ENCODE peak calls at places on chromosomes 12 and 14, in ten cellular contexts. D, V, L, Y, P, A, M, K, S and Q are unnamed samples.

GRCh38 chr12:116918464-116918863 is 7.7 kb downstream of the FBXW8 start:
- DNase-seq in V (no peak), M (peak), Y (no peak), A (peak), P (no peak), D (no peak), L (no peak), S (no peak), K (no peak), Q (no peak)

GRCh38 chr12:24922109-24922508 is 26.8 kb downstream of the BCAT1 start:
- DNase-seq in A (no peak), Y (peak), D (no peak), M (no peak), V (no peak), L (no peak), K (no peak), S (no peak), P (no peak), Q (no peak)

GRCh38 chr14:68952544-68953535 is 26.3 kb downstream of the ACTN1 start:
- DNase-seq in V (peak), K (no peak), D (no peak), L (no peak), Y (no peak), A (no peak), S (no peak), P (no peak), M (no peak), Q (no peak)

GRCh38 chr12:82057770-82058169 is 298.6 kb upstream of the PPFIA2 start:
- DNase-seq in V (no peak), Y (no peak), M (no peak), L (no peak), A (no peak), D (no peak), S (peak), K (no peak), P (no peak), Q (no peak)

GRCh38 chr12:53751336-53752191 is at the start of gene CISTR:
- DNase-seq in S (no peak), D (peak), Y (no peak), P (no peak), M (peak), K (no peak), L (no peak), V (peak), A (peak), Q (no peak)

GRCh38 chr12:124713436-124714082 is 146.1 kb upstream of the NCOR2 start:
- DNase-seq in P (no peak), V (no peak), L (no peak), K (no peak), Y (peak), M (no peak), S (no peak), D (peak), A (no peak), Q (no peak)

GRCh38 chr12:124525455-124525854 is 42.0 kb downstream of the NCOR2 start:
- DNase-seq in D (no peak), M (no peak), V (no peak), Y (no peak), K (no peak), A (no peak), S (no peak), L (no peak), P (no peak), Q (no peak)

GRCh38 chr14:61602733-61603077 is 92.6 kb upstream of the HIF1A start:
- DNase-seq in P (no peak), D (no peak), A (no peak), K (no peak), L (no peak), M (no peak), V (no peak), Y (no peak), S (no peak), Q (no peak)

GRCh38 chr12:75209782-75210138 is at the start of gene KCNC2:
- DNase-seq in L (no peak), S (no peak), D (no peak), K (no peak), M (no peak), P (no peak), V (no peak), Y (no peak), A (no peak), Q (no peak)

GRCh38 chr14:91373591-91374245 is 43.9 kb downstream of the CCDC88C start:
- DNase-seq in A (no peak), Y (peak), V (no peak), D (no peak), K (no peak), P (no peak), M (no peak), L (no peak), S (no peak), Q (no peak)

GRCh38 chr14:91374287-91374880 is 43.2 kb downstream of the CCDC88C start:
- DNase-seq in P (no peak), D (no peak), Y (peak), S (no peak), V (no peak), M (no peak), L (no peak), K (no peak), A (no peak), Q (no peak)

GRCh38 chr14:91371011-91371989 is 46.3 kb downstream of the CCDC88C start:
- DNase-seq in P (no peak), M (no peak), V (no peak), D (no peak), K (no peak), Y (no peak), A (no peak), L (no peak), S (no peak), Q (no peak)

GRCh38 chr14:91371990-91372375 is 45.6 kb downstream of the CCDC88C start:
- DNase-seq in P (no peak), S (no peak), V (no peak), K (no peak), L (no peak), D (no peak), A (no peak), M (no peak), Y (no peak), Q (no peak)

DNA sequence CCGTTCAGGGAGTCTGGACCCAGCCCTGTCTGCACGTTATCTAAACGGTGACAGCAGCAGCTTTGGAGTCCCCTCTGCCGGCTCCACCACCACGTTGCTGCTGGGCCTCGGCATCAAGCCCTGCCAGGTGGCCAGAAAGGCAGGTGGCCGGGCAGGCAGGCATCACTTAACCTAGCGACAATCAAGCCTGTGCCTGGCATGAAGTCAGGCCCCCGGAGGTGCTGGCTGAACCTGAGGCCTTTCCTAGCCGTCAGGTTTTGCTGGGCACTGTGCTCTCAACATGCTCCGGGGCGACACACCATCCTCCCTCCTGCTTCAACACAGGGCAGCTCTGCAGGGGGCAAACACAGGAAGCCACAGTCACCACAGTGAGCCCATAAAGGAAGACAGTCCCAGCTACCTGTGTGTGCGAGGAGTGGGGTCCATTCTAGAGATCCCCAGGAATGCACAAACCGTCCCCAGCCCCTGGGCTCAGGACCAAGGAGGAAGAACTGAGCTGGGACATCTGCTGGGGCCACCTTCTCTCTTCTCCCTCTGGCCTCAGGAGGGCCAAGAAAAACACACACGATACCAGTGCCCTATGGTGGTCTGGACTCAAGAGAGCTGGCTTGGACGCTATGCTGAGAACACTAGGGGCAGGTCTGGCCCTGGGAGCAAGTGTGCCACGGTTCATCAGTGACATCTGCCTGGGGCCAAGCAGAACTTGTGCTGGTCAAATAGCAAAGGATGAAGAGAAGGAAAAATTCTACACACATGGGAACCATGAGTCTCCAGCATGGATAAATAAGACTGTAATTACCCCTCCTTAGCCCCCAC is 44.7 kb downstream of the CCDC88C start:
- DNase-seq in A (no peak), P (no peak), Y (peak), V (peak), K (no peak), M (no peak), D (no peak), S (no peak), L (no peak), Q (no peak)
- TF ChIP-seq CTCF in A (no peak), P (no peak), Y (no peak), V (no peak), K (no peak), M (no peak), D (no peak), S (no peak), L (no peak), Q (no peak)

GRCh38 chr14:96559571-96559970 is 57.4 kb downstream of the PAPOLA start:
- DNase-seq in V (no peak), S (no peak), A (no peak), K (no peak), D (no peak), M (no peak), Y (peak), L (no peak), P (no peak), Q (no peak)

DNA sequence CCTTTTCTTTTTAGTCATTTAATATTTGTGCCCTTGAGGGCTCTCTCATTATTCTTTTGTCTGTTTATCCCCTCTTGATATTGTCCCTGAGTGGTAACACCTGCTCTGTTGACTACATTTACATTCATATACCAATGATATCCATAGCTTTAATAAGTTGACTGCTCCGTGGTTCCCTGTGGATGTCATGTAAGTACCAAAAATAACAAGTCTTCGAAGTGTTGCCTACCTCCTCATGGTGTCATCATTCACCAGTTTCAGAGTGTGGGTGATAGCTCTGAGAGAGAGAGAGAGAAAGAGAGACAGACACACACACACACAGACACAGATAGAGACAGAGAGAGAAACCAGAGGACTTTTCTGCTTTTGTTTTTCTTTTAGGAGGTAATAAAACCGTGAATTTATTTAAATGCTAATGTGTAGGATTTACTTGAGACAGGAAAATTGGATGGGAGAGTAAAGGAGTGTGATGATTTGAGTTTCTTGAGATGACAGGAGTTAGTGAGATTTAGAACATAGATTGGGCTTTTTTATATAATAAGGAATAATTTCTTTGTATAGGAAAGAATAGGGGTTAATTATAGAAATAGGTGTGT is 52.2 kb downstream of the PAPOLA start:
- DNase-seq in P (no peak), M (no peak), S (no peak), Y (no peak), A (no peak), L (no peak), V (no peak), K (no peak), D (no peak), Q (no peak)
- TF ChIP-seq POLR2AphosphoS5 in P (no peak), M (no peak), S (no peak), Y (no peak), A (no peak), L (no peak), V (no peak), K (no peak), D (no peak), Q (no peak)

DNA sequence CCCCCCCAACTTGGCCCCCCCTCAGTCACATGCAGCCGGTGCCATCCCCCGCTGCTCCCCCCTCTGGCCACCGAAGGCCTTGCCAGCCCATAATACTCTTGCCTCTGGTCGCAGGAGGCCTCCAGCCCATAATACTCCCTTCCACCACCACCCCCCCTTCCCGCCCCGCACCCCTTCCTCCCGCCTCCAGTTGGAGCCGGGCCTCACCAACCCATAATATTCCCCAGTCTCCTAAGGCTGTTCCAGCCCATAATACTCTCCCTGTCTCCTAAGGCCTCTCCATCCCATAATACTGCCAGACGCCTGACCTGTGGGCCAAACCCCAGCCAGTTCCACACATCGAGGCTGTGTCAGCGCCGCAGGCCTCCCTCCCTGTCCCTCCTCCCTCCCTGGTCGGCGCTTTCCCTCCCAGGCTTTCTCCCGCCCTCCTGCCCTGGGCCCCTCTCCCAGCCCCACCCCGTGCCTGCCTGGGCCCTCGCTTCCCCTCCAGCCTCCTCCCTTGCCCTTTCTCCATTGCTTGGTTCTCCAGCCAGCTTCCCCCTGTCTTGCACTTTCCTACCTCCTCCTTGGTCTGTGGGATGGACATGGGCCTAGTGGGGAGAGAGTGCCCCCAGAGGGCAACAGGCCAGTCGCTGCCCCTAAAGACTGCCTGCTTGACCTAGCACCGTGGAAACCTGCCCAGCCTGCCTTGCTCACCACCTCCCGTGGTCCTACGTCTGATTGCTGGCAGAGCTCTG is 6.8 kb upstream of the CHD4 start:
- DNase-seq in K (peak), D (peak), Y (peak), V (peak), M (peak), A (peak), L (no peak), P (peak), S (peak), Q (peak)
- TF ChIP-seq CTCF in K (peak), D (no peak), Y (no peak), V (no peak), M (peak), A (no peak), L (no peak), P (no peak), S (no peak), Q (no peak)

GRCh38 chr12:62862259-62862881 is 72.6 kb downstream of the PPM1H start:
- DNase-seq in A (no peak), Y (peak), M (no peak), S (no peak), P (no peak), K (no peak), L (peak), V (no peak), D (no peak), Q (no peak)
- TF ChIP-seq POLR2AphosphoS5 in A (no peak), Y (no peak), M (no peak), S (no peak), P (no peak), K (no peak), L (no peak), V (no peak), D (no peak), Q (no peak)

GRCh38 chr12:3076730-3077571 is at the start of gene TSPAN9:
- DNase-seq in K (no peak), D (peak), V (peak), L (no peak), Y (peak), A (no peak), M (peak), P (peak), S (no peak), Q (peak)
- TF ChIP-seq CTCF in K (no peak), D (no peak), V (no peak), L (no peak), Y (no peak), A (no peak), M (no peak), P (no peak), S (no peak), Q (no peak)